ENCODE peak calls at places on chromosomes 1 and 21, in eight cellular contexts. P is adrenal gland, W is PC-3, I is testis, A is Peyer's patch, C is ovary, N is bronchial epithelial cell, D is fibroblast of lung. L is an unnamed sample.

GRCh38 chr1:85612704-85613361 is 32.3 kb downstream of the CCN1 start:
- DNase-seq in P (no peak), A (no peak), N (peak; percentile 68), W (peak; percentile 72), C (no peak), I (peak; percentile 27), D (peak; percentile 85), L (peak; percentile 45)

GRCh38 chr1:153347856-153348255 is 785 bp downstream of the PGLYRP4 start:
- DNase-seq in D (no peak), W (no peak), C (no peak), A (no peak), N (no peak), I (no peak), P (no peak), L (no peak)

GRCh38 chr1:15573477-15573876 is 11.4 kb downstream of the AGMAT start:
- DNase-seq in W (no peak), C (no peak), P (no peak), D (peak; percentile 12), I (no peak), A (no peak), N (peak; percentile 12), L (no peak)

GRCh38 chr1:31798433-31799195 is 17.2 kb downstream of the SPOCD1 start:
- DNase-seq in N (peak; percentile 92), P (no peak), I (no peak), A (peak; percentile 36), D (peak; percentile 97), C (no peak), W (peak; percentile 87), L (no peak)

GRCh38 chr1:209936125-209936524 is 1.9 kb upstream of the SYT14 start:
- DNase-seq in P (no peak), D (no peak), A (no peak), C (no peak), N (no peak), W (no peak), I (no peak), L (no peak)

GRCh38 chr1:16151200-16151708 is 4.6 kb downstream of the EPHA2 start:
- DNase-seq in P (no peak), W (no peak), D (peak; percentile 53), I (peak; percentile 53), N (no peak), A (no peak), C (no peak), L (no peak)

GRCh38 chr21:40556442-40556968 is 290.5 kb downstream of the DSCAM start:
- DNase-seq in W (no peak), C (no peak), P (no peak), N (no peak), I (no peak), A (no peak), D (no peak), L (no peak)

GRCh38 chr1:55128418-55128817 is 86.7 kb downstream of the USP24 start:
- DNase-seq in D (no peak), P (no peak), W (peak; percentile 29), C (no peak), A (no peak), N (no peak), I (no peak), L (no peak)

GRCh38 chr21:36096398-36097290 is 26.8 kb downstream of the CBR1 start:
- DNase-seq in C (no peak), D (no peak), I (no peak), N (no peak), P (no peak), A (no peak), W (no peak), L (no peak)

GRCh38 chr1:150836129-150836773 is 28.2 kb upstream of the CTSK start:
- DNase-seq in W (no peak), N (no peak), C (no peak), A (no peak), I (peak; percentile 32), D (no peak), P (no peak), L (no peak)

DNA sequence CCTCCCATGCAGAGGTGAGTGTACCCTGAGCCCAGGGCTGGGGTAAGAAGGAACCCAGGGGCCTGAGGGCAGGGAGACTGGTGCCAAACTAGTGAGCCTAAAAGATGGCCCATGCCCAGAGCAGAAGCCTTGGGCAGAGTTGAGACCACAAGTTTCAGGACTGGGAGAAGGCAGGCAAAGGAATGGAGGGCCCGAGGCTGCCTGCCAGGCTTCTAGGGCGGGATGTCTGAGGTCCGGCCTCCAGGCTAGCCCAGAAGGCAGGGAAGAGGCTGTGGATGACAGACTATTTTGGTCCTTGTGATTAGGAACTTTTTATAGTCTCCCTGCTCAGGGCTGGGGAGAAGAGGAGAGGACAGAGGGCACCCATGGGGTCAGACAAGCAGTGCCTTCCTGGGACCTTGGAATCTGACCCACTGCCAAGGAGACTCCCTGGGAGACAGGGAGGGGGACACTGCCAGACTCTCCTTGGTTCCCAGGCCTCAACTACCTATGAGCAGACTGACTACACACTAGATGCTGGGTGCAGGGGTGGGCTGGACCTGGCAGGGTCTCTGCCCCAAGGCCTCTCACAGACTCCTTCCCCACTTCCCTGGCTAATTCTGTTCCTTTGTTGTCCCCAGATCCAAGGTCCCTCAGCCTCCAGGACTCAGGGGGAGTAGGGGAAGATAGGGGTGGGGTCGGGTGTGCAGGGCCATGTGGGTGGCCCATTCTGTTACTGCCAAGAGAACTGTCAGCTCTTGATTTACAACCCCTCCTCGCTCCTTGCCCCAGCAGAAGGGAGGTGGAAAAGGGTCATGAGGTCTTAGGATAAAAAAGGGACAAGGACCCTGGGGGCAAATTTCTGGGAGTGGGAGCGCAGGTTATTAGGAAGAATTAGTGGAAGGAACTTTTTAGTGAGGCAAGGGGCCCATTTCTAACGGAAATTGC is 497 bp downstream of the FAM110D start:
- DNase-seq in C (no peak), W (no peak), N (no peak), P (no peak), I (no peak), A (no peak), D (no peak), L (no peak)
- TF ChIP-seq CTCF in C (no peak), W (no peak), N (no peak), P (no peak), I (no peak), A (no peak), D (no peak), L (no peak)

DNA sequence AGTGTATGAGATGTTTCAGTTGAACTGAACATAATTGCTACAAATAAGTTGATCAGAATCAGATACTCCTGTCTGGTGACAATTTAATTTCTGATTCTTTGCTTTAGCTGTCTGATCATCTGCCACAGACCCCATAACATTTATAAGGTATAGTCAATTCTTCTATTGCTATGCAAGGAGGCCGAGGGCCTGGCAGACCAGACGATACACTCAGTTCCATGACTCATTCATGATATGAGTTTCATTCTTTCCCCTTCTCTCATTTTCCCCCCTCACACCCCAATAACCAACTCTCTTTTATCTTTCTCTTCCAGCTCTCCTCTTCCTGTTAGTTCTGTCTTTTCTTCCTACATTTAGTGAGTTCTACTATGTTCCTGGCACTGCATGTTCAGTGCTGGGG is 236.8 kb downstream of the PAPPA2 start:
- DNase-seq in P (no peak), C (no peak), W (no peak), A (no peak), N (no peak), I (no peak), D (no peak), L (no peak)
- H3K4me3 ChIP-seq in P (no peak overlapping the region), C (no peak overlapping the region), W (no peak overlapping the region), A (no peak overlapping the region), N (no peak overlapping the region), I (no peak overlapping the region), D (no peak overlapping the region), L (no peak overlapping the region)

GRCh38 chr21:34988625-34989024 is 60.5 kb downstream of the RUNX1 start:
- DNase-seq in C (no peak), A (no peak), I (no peak), N (no peak), P (no peak), D (no peak), W (no peak), L (no peak)

GRCh38 chr21:34988139-34988538 is 61.0 kb downstream of the RUNX1 start:
- DNase-seq in A (no peak), C (no peak), W (no peak), D (no peak), N (no peak), P (no peak), I (no peak), L (no peak)

GRCh38 chr21:34987673-34988072 is 61.4 kb downstream of the RUNX1 start:
- DNase-seq in D (no peak), A (no peak), N (no peak), C (no peak), P (no peak), W (no peak), I (no peak), L (no peak)

GRCh38 chr21:34984356-34984755 is 64.7 kb downstream of the RUNX1 start:
- DNase-seq in A (no peak), I (no peak), P (no peak), W (no peak), N (no peak), D (no peak), C (no peak), L (no peak)

GRCh38 chr21:34986561-34987533 is 62.3 kb downstream of the RUNX1 start:
- DNase-seq in D (peak; percentile 62), W (peak; percentile 62), P (no peak), N (no peak), C (no peak), A (peak; percentile 64), I (no peak), L (peak; percentile 84)
- TF ChIP-seq CTCF in D (no peak), W (peak; percentile 10), P (no peak), N (no peak), C (no peak), A (no peak), I (no peak), L (no peak)

GRCh38 chr1:1307261-1307907 is 346 bp downstream of the ACAP3 start:
- DNase-seq in A (no peak), W (peak; percentile 47), D (no peak), P (peak; percentile 61), N (no peak), C (peak; percentile 68), I (peak; percentile 44), L (peak; percentile 35)

GRCh38 chr1:1305300-1306069 is 2.2 kb downstream of the ACAP3 start:
- DNase-seq in N (peak; percentile 76), W (peak; percentile 80), C (peak; percentile 79), P (peak; percentile 74), A (peak; percentile 90), D (peak; percentile 80), I (peak; percentile 56), L (peak; percentile 72)

GRCh38 chr1:1306661-1307260 is 969 bp downstream of the ACAP3 start:
- DNase-seq in A (no peak), C (no peak), I (no peak), D (no peak), N (peak; percentile 41), W (peak; percentile 35), P (no peak), L (no peak)

GRCh38 chr1:1304331-1305299 is 3.1 kb downstream of the ACAP3 start:
- DNase-seq in I (peak; percentile 86), W (no peak), C (peak; percentile 87), N (peak; percentile 51), P (peak; percentile 87), D (peak; percentile 79), A (peak; percentile 81), L (no peak)

GRCh38 chr1:1306070-1306660 is 1.6 kb downstream of the ACAP3 start:
- DNase-seq in A (no peak), W (no peak), D (no peak), N (no peak), I (no peak), P (no peak), C (no peak), L (peak; percentile 45)
- H3K4me3 ChIP-seq in A (peak overlapping the region; percentile 96), W (peak overlapping the region; percentile 97), D (peak overlapping the region; percentile 74), N (peak overlapping the region; percentile 75), I (no peak overlapping the region), P (peak overlapping the region; percentile 97), C (peak overlapping the region; percentile 46), L (peak overlapping the region; percentile 70)